ENCODE peak calls at places on chromosomes 1 and 21, in five cellular contexts. Q is RPMI8226, H is gastrocnemius medialis, E is Kasumi-1, D is WTC11. F is an unnamed sample.

GRCh38 chr1:24898909-24899439 is 31.1 kb downstream of the RUNX3 start:
- DNase-seq in Q (no peak), H (no peak), E (no peak), D (no peak), F (no peak)

GRCh38 chr1:92486251-92487077 is at the start of gene GFI1:
- DNase-seq in Q (peak; percentile 81), H (no peak), E (no peak), D (peak; percentile 66), F (peak; percentile 97)

GRCh38 chr1:240455228-240455821 is 156.6 kb downstream of the GREM2 start:
- DNase-seq in Q (no peak), H (no peak), E (no peak), D (no peak), F (peak; percentile 16)

GRCh38 chr1:108815566-108815965 is 41.3 kb downstream of the AKNAD1 start:
- DNase-seq in Q (no peak), H (no peak), E (no peak), D (no peak), F (no peak)

GRCh38 chr1:209670441-209671082 is 4.7 kb upstream of the G0S2 start:
- DNase-seq in Q (no peak), H (peak; percentile 95), E (no peak), D (no peak), F (no peak)

GRCh38 chr21:36744190-36744559 is 45.3 kb downstream of the SIM2 start:
- DNase-seq in Q (no peak), H (no peak), E (no peak), D (no peak), F (no peak)

GRCh38 chr1:42014823-42015222 is 96.1 kb upstream of the HIVEP3 start:
- DNase-seq in Q (no peak), H (no peak), E (no peak), D (no peak), F (no peak)

GRCh38 chr1:63289135-63289534 is 33.2 kb upstream of the FOXD3 start:
- DNase-seq in Q (no peak), H (no peak), E (no peak), D (no peak), F (no peak)

GRCh38 chr1:154557248-154557938 is 1.1 kb downstream of the UBE2Q1 start:
- DNase-seq in Q (peak; percentile 19), H (no peak), E (no peak), D (no peak), F (no peak)

GRCh38 chr1:78437393-78437792 is 53.4 kb upstream of the PTGFR start:
- DNase-seq in Q (no peak), H (no peak), E (no peak), D (no peak), F (no peak)

GRCh38 chr1:37718901-37719571 is 26.7 kb downstream of the CDCA8 start:
- DNase-seq in Q (no peak), H (no peak), E (no peak), D (no peak), F (no peak)

GRCh38 chr1:10378071-10378841 is 20.6 kb upstream of the PGD start:
- DNase-seq in Q (peak; percentile 21), H (no peak), E (peak; percentile 85), D (no peak), F (peak; percentile 85)

GRCh38 chr21:15437873-15438272 is 291.9 kb upstream of the USP25 start:
- DNase-seq in Q (no peak), H (no peak), E (peak; percentile 34), D (no peak), F (peak; percentile 8)

GRCh38 chr1:92085727-92086126 is 5.6 kb downstream of the BTBD8 start:
- DNase-seq in Q (no peak), H (no peak), E (no peak), D (no peak), F (peak; percentile 10)

GRCh38 chr1:97925161-97925560 is 4.3 kb upstream of the DPYD start:
- DNase-seq in Q (no peak), H (no peak), E (no peak), D (no peak), F (no peak)

GRCh38 chr1:87730274-87731222 is 401.9 kb downstream of the LMO4 start:
- DNase-seq in Q (no peak), H (no peak), E (no peak), D (no peak), F (no peak)

GRCh38 chr1:228555074-228555989 is 68.2 kb downstream of the RNF187 start:
- DNase-seq in Q (no peak), H (no peak), E (no peak), D (peak; percentile 31), F (peak; percentile 53)

GRCh38 chr21:44947930-44948331 is 8.1 kb downstream of the SLX9 start:
- DNase-seq in Q (no peak), H (peak; percentile 95), E (no peak), D (no peak), F (no peak)

GRCh38 chr1:22812993-22813790 is 102.6 kb downstream of the EPHB2 start:
- DNase-seq in Q (no peak), H (no peak), E (no peak), D (no peak), F (no peak)

GRCh38 chr1:200238311-200238710 is 171.5 kb downstream of the ZNF281 start:
- DNase-seq in Q (no peak), H (no peak), E (no peak), D (no peak), F (no peak)

GRCh38 chr1:145730900-145731299 is 11.6 kb downstream of the CD160 start:
- DNase-seq in Q (no peak), H (no peak), E (no peak), D (no peak), F (no peak)

GRCh38 chr1:231691618-231692259 is 65.1 kb downstream of the DISC1 start:
- DNase-seq in Q (peak; percentile 58), H (no peak), E (no peak), D (peak; percentile 82), F (no peak)

GRCh38 chr1:57550092-57550491 is 126.2 kb upstream of the DAB1 start:
- DNase-seq in Q (no peak), H (no peak), E (no peak), D (no peak), F (peak; percentile 46)

GRCh38 chr1:205595861-205596260 is 36.0 kb downstream of the ELK4 start:
- DNase-seq in Q (no peak), H (no peak), E (no peak), D (no peak), F (no peak)

GRCh38 chr1:196063952-196064351 is 544.3 kb downstream of the KCNT2 start:
- DNase-seq in Q (no peak), H (no peak), E (no peak), D (no peak), F (no peak)